ENCODE peak calls at places on chromosome 19, in seven cellular contexts. One of them, this sample, is unnamed.

GRCh38 chr19:50501568-50502475 is 9.2 kb downstream of the JOSD2 start:
- DNase-seq in EL: no peak
- DNase-seq in left colon: no peak
- DNase-seq in SW 1271: no peak
- DNase-seq in Calu3: no peak
- DNase-seq in A172: no peak
- DNase-seq in activated T-cell treated with anti-CD3 and anti-CD28 coated beads for 1 hour: no peak
- DNase-seq in this sample: no peak

GRCh38 chr19:18526316-18526715 is 4.4 kb upstream of the ELL start:
- DNase-seq in left colon: no peak
- DNase-seq in SW 1271: no peak
- DNase-seq in activated T-cell treated with anti-CD3 and anti-CD28 coated beads for 1 hour: no peak
- DNase-seq in Calu3: no peak
- DNase-seq in EL: no peak
- DNase-seq in A172: no peak
- DNase-seq in this sample: no peak

GRCh38 chr19:32824906-32825608 is 44.5 kb downstream of the SLC7A9 start:
- DNase-seq in SW 1271: no peak
- DNase-seq in A172: no peak
- DNase-seq in left colon: no peak
- DNase-seq in EL: no peak
- DNase-seq in activated T-cell treated with anti-CD3 and anti-CD28 coated beads for 1 hour: no peak
- DNase-seq in Calu3: no peak
- DNase-seq in this sample: no peak

GRCh38 chr19:41434450-41434849 is 5.3 kb downstream of the DMAC2 start:
- DNase-seq in Calu3: no peak
- DNase-seq in activated T-cell treated with anti-CD3 and anti-CD28 coated beads for 1 hour: no peak
- DNase-seq in EL: no peak
- DNase-seq in left colon: no peak
- DNase-seq in SW 1271: no peak
- DNase-seq in A172: no peak
- DNase-seq in this sample: no peak

GRCh38 chr19:39998511-39998910 is 1.7 kb downstream of the ZNF546 start:
- DNase-seq in left colon: no peak
- DNase-seq in A172: no peak
- DNase-seq in SW 1271: no peak
- DNase-seq in EL: peak; percentile 13
- DNase-seq in Calu3: no peak
- DNase-seq in activated T-cell treated with anti-CD3 and anti-CD28 coated beads for 1 hour: no peak
- DNase-seq in this sample: no peak

GRCh38 chr19:54462713-54463530 is 656 bp downstream of the LENG9 start:
- DNase-seq in left colon: peak; percentile 83
- DNase-seq in activated T-cell treated with anti-CD3 and anti-CD28 coated beads for 1 hour: peak; percentile 54
- DNase-seq in A172: no peak
- DNase-seq in EL: peak; percentile 74
- DNase-seq in Calu3: peak; percentile 78
- DNase-seq in SW 1271: peak; percentile 30
- DNase-seq in this sample: peak; percentile 80

GRCh38 chr19:2309734-2310362 is 1.9 kb upstream of the LINGO3 start:
- DNase-seq in A172: peak; percentile 88
- DNase-seq in left colon: no peak
- DNase-seq in Calu3: no peak
- DNase-seq in SW 1271: no peak
- DNase-seq in activated T-cell treated with anti-CD3 and anti-CD28 coated beads for 1 hour: no peak
- DNase-seq in EL: peak; percentile 52
- DNase-seq in this sample: no peak

GRCh38 chr19:50290775-50291174 is 38.4 kb downstream of the KCNC3 start:
- DNase-seq in SW 1271: no peak
- DNase-seq in A172: no peak
- DNase-seq in left colon: no peak
- DNase-seq in EL: no peak
- DNase-seq in Calu3: no peak
- DNase-seq in activated T-cell treated with anti-CD3 and anti-CD28 coated beads for 1 hour: no peak
- DNase-seq in this sample: no peak

GRCh38 chr19:48890551-48890950 is 8.0 kb downstream of the TULP2 start:
- DNase-seq in A172: no peak
- DNase-seq in EL: no peak
- DNase-seq in Calu3: no peak
- DNase-seq in left colon: no peak
- DNase-seq in SW 1271: no peak
- DNase-seq in activated T-cell treated with anti-CD3 and anti-CD28 coated beads for 1 hour: no peak
- DNase-seq in this sample: no peak

GRCh38 chr19:3868770-3869456 is at the start of gene ZFR2:
- DNase-seq in left colon: no peak
- DNase-seq in SW 1271: no peak
- DNase-seq in A172: no peak
- DNase-seq in Calu3: no peak
- DNase-seq in activated T-cell treated with anti-CD3 and anti-CD28 coated beads for 1 hour: no peak
- DNase-seq in EL: no peak
- DNase-seq in this sample: no peak

GRCh38 chr19:6343462-6343861 is 10.1 kb upstream of the ACER1 start:
- DNase-seq in EL: no peak
- DNase-seq in Calu3: no peak
- DNase-seq in A172: peak; percentile 11
- DNase-seq in activated T-cell treated with anti-CD3 and anti-CD28 coated beads for 1 hour: no peak
- DNase-seq in SW 1271: no peak
- DNase-seq in left colon: no peak
- DNase-seq in this sample: no peak

GRCh38 chr19:19944583-19944880 is 43.8 kb downstream of the ZNF93 start:
- DNase-seq in SW 1271: no peak
- DNase-seq in EL: no peak
- DNase-seq in A172: no peak
- DNase-seq in Calu3: no peak
- DNase-seq in left colon: no peak
- DNase-seq in activated T-cell treated with anti-CD3 and anti-CD28 coated beads for 1 hour: no peak
- DNase-seq in this sample: no peak

GRCh38 chr19:51372649-51373504 is at the start of gene NKG7:
- DNase-seq in left colon: no peak
- DNase-seq in activated T-cell treated with anti-CD3 and anti-CD28 coated beads for 1 hour: peak; percentile 51
- DNase-seq in SW 1271: no peak
- DNase-seq in EL: no peak
- DNase-seq in A172: no peak
- DNase-seq in Calu3: no peak
- DNase-seq in this sample: no peak

GRCh38 chr19:17243854-17244617 is 1.7 kb downstream of the NR2F6 start:
- DNase-seq in SW 1271: peak; percentile 35
- DNase-seq in A172: no peak
- DNase-seq in left colon: peak; percentile 79
- DNase-seq in Calu3: peak; percentile 30
- DNase-seq in EL: peak; percentile 53
- DNase-seq in activated T-cell treated with anti-CD3 and anti-CD28 coated beads for 1 hour: no peak
- DNase-seq in this sample: peak; percentile 70

GRCh38 chr19:5131031-5131865 is 162.3 kb downstream of the KDM4B start:
- DNase-seq in SW 1271: no peak
- DNase-seq in activated T-cell treated with anti-CD3 and anti-CD28 coated beads for 1 hour: no peak
- DNase-seq in left colon: peak; percentile 41
- DNase-seq in A172: no peak
- DNase-seq in EL: no peak
- DNase-seq in Calu3: no peak
- DNase-seq in this sample: peak; percentile 44